ENCODE peak calls at places on chromosome 15, in four cellular contexts. W, Y, O and X are unnamed samples.

GRCh38 chr15:29589975-29590374 is 232.3 kb downstream of the TJP1 start:
- DNase-seq in W (no peak), Y (no peak), O (no peak), X (no peak)

GRCh38 chr15:33913459-33913858 is 54.8 kb upstream of the CHRM5 start:
- DNase-seq in W (no peak), Y (no peak), O (no peak), X (no peak)

GRCh38 chr15:39851505-39852082 is 68.5 kb downstream of the GPR176 start:
- DNase-seq in W (no peak), Y (no peak), O (no peak), X (no peak)

GRCh38 chr15:55546718-55547117 is 38.7 kb upstream of the DNAAF4 start:
- DNase-seq in W (no peak), Y (no peak), O (no peak), X (no peak)

GRCh38 chr15:85579957-85580694 is 199.7 kb downstream of the AKAP13 start:
- DNase-seq in W (no peak), Y (no peak), O (peak; percentile 59), X (no peak)

GRCh38 chr15:65757256-65757655 is 34.8 kb downstream of the DENND4A start:
- DNase-seq in W (no peak), Y (no peak), O (no peak), X (no peak)

GRCh38 chr15:22895465-22896190 is 57.2 kb downstream of the NIPA2 start:
- DNase-seq in W (no peak), Y (no peak), O (no peak), X (no peak)

GRCh38 chr15:43922021-43922420 is 95.2 kb downstream of the WDR76 start:
- DNase-seq in W (no peak), Y (no peak), O (no peak), X (no peak)

GRCh38 chr15:48481802-48482201 is 150.6 kb downstream of the DUT start:
- DNase-seq in W (no peak), Y (no peak), O (no peak), X (no peak)

GRCh38 chr15:45715528-45715927 is 80.7 kb downstream of the SQOR start:
- DNase-seq in W (no peak), Y (peak; percentile 75), O (no peak), X (no peak)

GRCh38 chr15:55774113-55774970 is 31.4 kb upstream of the PRTG start:
- DNase-seq in W (no peak), Y (peak; percentile 43), O (no peak), X (no peak)

GRCh38 chr15:81813215-81813614 is 232.6 kb downstream of the MEX3B start:
- DNase-seq in W (peak; percentile 32), Y (no peak), O (no peak), X (peak; percentile 20)

GRCh38 chr15:87547470-87548181 is 708.9 kb downstream of the NTRK3 start:
- DNase-seq in W (no peak), Y (no peak), O (no peak), X (no peak)

GRCh38 chr15:71115567-71116351 is 488 bp downstream of the THSD4 start:
- DNase-seq in W (no peak), Y (no peak), O (peak; percentile 57), X (no peak)

GRCh38 chr15:67005294-67005996 is 60.0 kb upstream of the SMAD3 start:
- DNase-seq in W (no peak), Y (no peak), O (no peak), X (no peak)

GRCh38 chr15:100900895-100901169 is 18.3 kb upstream of the LRRK1 start:
- DNase-seq in W (no peak), Y (no peak), O (no peak), X (no peak)

GRCh38 chr15:100903191-100903590 is 16.0 kb upstream of the LRRK1 start:
- DNase-seq in W (no peak), Y (no peak), O (no peak), X (no peak)

GRCh38 chr15:100901702-100902435 is 17.3 kb upstream of the LRRK1 start:
- DNase-seq in W (no peak), Y (no peak), O (no peak), X (no peak)

GRCh38 chr15:100901296-100901695 is 17.9 kb upstream of the LRRK1 start:
- DNase-seq in W (no peak), Y (no peak), O (no peak), X (no peak)

DNA sequence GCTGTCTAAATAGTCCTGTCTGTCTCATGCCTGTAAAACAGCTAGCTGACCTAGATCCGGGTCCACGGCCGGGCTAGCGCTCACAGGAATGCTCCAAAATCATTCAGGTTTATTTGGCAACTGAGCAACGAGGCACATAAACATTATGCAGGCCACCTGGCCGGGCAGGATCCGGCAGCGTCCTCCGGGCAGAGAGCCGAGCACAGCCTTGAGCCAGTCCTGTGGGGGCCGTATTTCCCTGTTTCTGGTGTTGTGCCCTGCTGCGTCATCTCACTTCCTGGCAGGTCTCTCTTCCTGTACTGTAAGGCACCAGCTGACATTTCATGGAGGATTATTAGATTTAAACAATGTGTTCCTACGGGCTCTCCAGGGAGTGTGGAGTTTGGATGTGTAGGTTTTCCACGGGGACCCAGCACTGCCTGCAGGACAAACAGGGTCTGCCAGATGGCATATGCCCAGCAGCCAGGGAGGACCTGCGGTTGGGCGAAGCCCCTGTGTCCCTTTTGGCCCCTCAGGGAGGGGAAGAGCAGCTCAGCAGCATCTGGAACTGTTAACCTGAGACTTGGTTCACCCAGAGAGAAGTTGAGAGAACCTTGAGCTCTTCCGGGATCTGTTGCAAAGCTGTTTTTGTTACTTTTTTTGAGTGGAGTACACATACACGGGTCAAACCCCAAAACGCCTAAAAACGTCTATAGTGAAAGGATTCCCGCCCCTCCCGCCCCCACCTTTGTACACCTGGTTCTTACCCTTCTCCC is 16.5 kb upstream of the LRRK1 start:
- DNase-seq in W (no peak), Y (peak; percentile 30), O (peak; percentile 93), X (no peak)
- H3K4me3 ChIP-seq in W (no peak overlapping the region), Y (no peak overlapping the region), O (peak overlapping the region; percentile 5), X (no peak overlapping the region)

GRCh38 chr15:59147666-59148065 is 42.7 kb downstream of the CCNB2 start:
- DNase-seq in W (no peak), Y (no peak), O (no peak), X (no peak)
- H3K4me1 ChIP-seq in W (peaks cover 5% of the 10 kb centered on the region), Y (no peaks in the 10 kb centered on the region), O (no peaks in the 10 kb centered on the region), X (no peaks in the 10 kb centered on the region)

DNA sequence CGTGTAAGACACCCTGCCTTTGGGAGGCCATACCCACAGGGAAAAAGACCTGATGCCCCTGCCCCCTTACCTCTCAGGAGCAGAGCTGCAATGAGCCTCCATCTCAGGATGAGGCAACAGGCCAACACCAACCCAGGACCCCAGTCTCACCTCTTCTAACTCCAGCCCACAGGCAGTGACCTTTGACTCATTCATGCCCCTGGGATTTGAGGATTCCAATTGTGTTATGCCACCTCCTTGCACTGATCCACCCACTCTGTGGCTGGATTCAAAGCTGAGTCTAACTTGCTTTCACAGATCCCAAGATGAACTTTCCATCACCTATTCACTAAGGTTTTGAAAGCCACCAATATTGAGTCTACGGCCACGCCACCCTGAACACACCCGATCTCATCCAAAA is 64.7 kb downstream of the MINAR1 start:
- DNase-seq in W (no peak), Y (no peak), O (no peak), X (no peak)
- H3K4me3 ChIP-seq in W (no peak overlapping the region), Y (no peak overlapping the region), O (no peak overlapping the region), X (no peak overlapping the region)

DNA sequence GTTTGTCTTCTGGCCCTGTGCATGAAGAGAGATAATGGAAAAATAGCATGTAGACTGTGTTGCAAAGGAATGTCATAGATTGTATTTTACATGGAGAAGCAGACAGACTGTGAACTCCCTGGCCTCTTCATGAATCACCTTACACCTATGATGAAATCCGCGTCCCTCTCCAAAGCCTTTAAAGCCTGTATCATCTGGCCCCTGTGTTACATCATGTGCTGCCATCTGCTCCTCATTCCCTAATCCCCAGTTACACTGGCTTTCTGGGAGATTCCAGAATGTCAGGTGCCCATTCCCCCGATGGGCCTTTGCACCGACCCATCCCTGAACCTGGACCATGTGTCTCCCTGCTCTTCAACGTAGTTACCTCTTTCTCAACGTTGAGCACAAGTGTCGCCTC is 190.8 kb downstream of the ADAMTSL3 start:
- DNase-seq in W (no peak), Y (no peak), O (peak; percentile 77), X (no peak)
- H3K4me1 ChIP-seq in W (no peaks in the 10 kb centered on the region), Y (no peaks in the 10 kb centered on the region), O (peaks cover 7% of the 10 kb centered on the region), X (no peaks in the 10 kb centered on the region)

GRCh38 chr15:52559022-52559421 is 9.8 kb downstream of the ARPP19 start:
- DNase-seq in W (no peak), Y (peak; percentile 55), O (no peak), X (no peak)
- H3K4me3 ChIP-seq in W (no peak overlapping the region), Y (no peak overlapping the region), O (no peak overlapping the region), X (no peak overlapping the region)

GRCh38 chr15:68352401-68353062 is 75.0 kb downstream of the FEM1B start:
- DNase-seq in W (no peak), Y (peak; percentile 48), O (peak; percentile 91), X (no peak)
- H3K4me1 ChIP-seq in W (no peaks in the 10 kb centered on the region), Y (peaks cover 7% of the 10 kb centered on the region), O (peaks cover 8% of the 10 kb centered on the region), X (no peaks in the 10 kb centered on the region)

GRCh38 chr15:63372753-63373152 is 8.9 kb downstream of the CA12 start:
- DNase-seq in W (no peak), Y (no peak), O (no peak), X (no peak)
- H3K4me3 ChIP-seq in W (no peak overlapping the region), Y (no peak overlapping the region), O (no peak overlapping the region), X (no peak overlapping the region)

GRCh38 chr15:69712999-69713398 is 260.4 kb downstream of the RPLP1 start:
- DNase-seq in W (no peak), Y (no peak), O (no peak), X (no peak)
- H3K4me1 ChIP-seq in W (no peaks in the 10 kb centered on the region), Y (no peaks in the 10 kb centered on the region), O (no peaks in the 10 kb centered on the region), X (no peaks in the 10 kb centered on the region)

GRCh38 chr15:24856397-24857093 is 98.2 kb upstream of the SNRPN start:
- DNase-seq in W (peak; percentile 97), Y (no peak), O (no peak), X (peak; percentile 92)

GRCh38 chr15:24861014-24861690 is 93.6 kb upstream of the SNRPN start:
- DNase-seq in W (no peak), Y (no peak), O (no peak), X (no peak)

GRCh38 chr15:24857777-24858176 is 97.0 kb upstream of the SNRPN start:
- DNase-seq in W (no peak), Y (no peak), O (no peak), X (no peak)

GRCh38 chr15:24858737-24859601 is 95.8 kb upstream of the SNRPN start:
- DNase-seq in W (no peak), Y (no peak), O (no peak), X (no peak)

DNA sequence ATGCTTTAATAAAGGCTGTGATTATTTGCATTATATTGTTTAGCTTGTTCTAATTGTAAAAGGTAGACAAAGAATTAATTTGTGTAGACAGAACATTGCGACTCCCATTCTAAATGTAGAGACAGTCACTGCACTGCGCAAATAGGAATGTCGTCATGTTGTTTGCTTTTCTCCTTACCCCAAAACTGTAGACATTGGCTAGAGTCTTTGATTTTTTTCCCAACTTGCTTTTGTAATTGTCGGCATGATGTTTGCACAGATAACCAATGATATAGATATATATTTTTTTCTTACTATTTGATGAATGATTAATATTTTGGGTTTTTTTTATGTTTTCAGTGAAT is 97.7 kb upstream of the SNRPN start:
- DNase-seq in W (no peak), Y (no peak), O (no peak), X (no peak)
- H3K4me3 ChIP-seq in W (peak overlapping the region; percentile 40), Y (no peak overlapping the region), O (no peak overlapping the region), X (no peak overlapping the region)